ENCODE peak calls at places on chromosomes 3 and 15, in nine cellular contexts. I is PC-3, U is DMS79 treated with DMSO at 0.1 percent for 48 hours, W is retina, Y is NCI-H1105, O is dermis microvascular lymphatic vessel endothelial cell, B is OCI-LY7, V is globus pallidus, C is Kasumi-1. K is an unnamed sample.

GRCh38 chr3:64449026-64449425 is 223.8 kb upstream of the PRICKLE2 start:
- DNase-seq in C (no peak), U (no peak), V (no peak), Y (no peak), I (no peak), B (no peak), O (no peak), W (no peak), K (no peak)

GRCh38 chr15:70566047-70566835 is 197.1 kb downstream of the UACA start:
- DNase-seq in B (no peak), V (no peak), Y (no peak), W (peak; percentile 35), I (no peak), U (no peak), O (peak; percentile 52), C (peak; percentile 51), K (no peak)

GRCh38 chr3:42489116-42489936 is 13.1 kb upstream of the VIPR1 start:
- DNase-seq in I (no peak), Y (no peak), U (no peak), B (no peak), W (no peak), V (no peak), C (no peak), O (no peak), K (no peak)

GRCh38 chr3:19901918-19902317 is 32.1 kb downstream of the EFHB start:
- DNase-seq in Y (no peak), C (peak; percentile 34), O (no peak), W (no peak), V (no peak), U (no peak), I (no peak), B (no peak), K (no peak)

GRCh38 chr3:45807645-45808540 is 11.6 kb upstream of the SLC6A20 start:
- DNase-seq in C (no peak), V (peak; percentile 60), I (no peak), Y (no peak), U (no peak), W (peak; percentile 28), B (no peak), O (no peak), K (no peak)

GRCh38 chr15:64842099-64842940 is 605 bp downstream of the PLEKHO2 start:
- DNase-seq in W (peak; percentile 67), O (peak; percentile 41), I (peak; percentile 7), Y (no peak), B (peak; percentile 44), U (no peak), C (peak; percentile 36), V (no peak), K (no peak)

GRCh38 chr3:7285502-7285901 is 424.6 kb downstream of the GRM7 start:
- DNase-seq in W (no peak), Y (no peak), C (peak; percentile 48), O (peak; percentile 56), I (no peak), B (no peak), V (no peak), U (no peak), K (no peak)

GRCh38 chr15:58228708-58229107 is 90.5 kb downstream of the AQP9 start:
- DNase-seq in W (peak; percentile 14), C (no peak), U (no peak), V (no peak), I (no peak), B (no peak), O (peak; percentile 12), Y (no peak), K (no peak)

GRCh38 chr15:43218908-43219706 is 1.7 kb downstream of the EPB42 start:
- DNase-seq in I (peak; percentile 13), C (no peak), O (peak; percentile 27), W (no peak), B (peak; percentile 6), V (no peak), Y (no peak), U (no peak), K (no peak)

GRCh38 chr3:111862415-111862814 is 3.4 kb downstream of the PHLDB2 start:
- DNase-seq in W (no peak), U (no peak), C (no peak), V (no peak), Y (no peak), B (no peak), O (no peak), I (no peak), K (no peak)

GRCh38 chr3:75001330-75001729 is 386.9 kb upstream of the CNTN3 start:
- DNase-seq in B (no peak), Y (peak; percentile 5), W (no peak), U (no peak), C (peak; percentile 40), V (no peak), O (no peak), I (no peak), K (no peak)

GRCh38 chr3:195769551-195769950 is 42.2 kb downstream of the MUC4 start:
- DNase-seq in V (no peak), C (no peak), I (no peak), U (no peak), O (no peak), W (no peak), Y (no peak), B (no peak), K (no peak)

GRCh38 chr3:53168175-53168923 is 7.3 kb downstream of the PRKCD start:
- DNase-seq in C (no peak), Y (no peak), O (no peak), I (no peak), W (peak; percentile 25), U (no peak), B (no peak), V (no peak), K (no peak)

GRCh38 chr3:177186306-177186705 is 11.0 kb downstream of the TBL1XR1 start:
- DNase-seq in Y (no peak), O (no peak), V (no peak), C (no peak), U (no peak), B (no peak), I (no peak), W (no peak), K (no peak)

GRCh38 chr3:133572158-133573053 is 1.1 kb upstream of the CDV3 start:
- DNase-seq in O (peak; percentile 57), B (peak; percentile 91), V (peak; percentile 34), Y (no peak), U (no peak), C (no peak), W (no peak), I (no peak), K (no peak)

GRCh38 chr3:38141952-38142273 is 3.5 kb downstream of the MYD88 start:
- DNase-seq in U (no peak), O (no peak), B (no peak), W (no peak), C (no peak), Y (no peak), I (peak; percentile 95), V (no peak), K (no peak)

GRCh38 chr15:79184465-79184892 is 93.9 kb upstream of the RASGRF1 start:
- DNase-seq in V (peak; percentile 59), O (peak; percentile 61), W (peak; percentile 75), C (peak; percentile 86), I (peak; percentile 72), Y (peak; percentile 26), U (peak; percentile 15), B (peak; percentile 81), K (peak; percentile 64)

GRCh38 chr3:187968883-187969580 is 184.9 kb upstream of the LPP start:
- DNase-seq in V (no peak), C (no peak), W (no peak), O (no peak), I (peak; percentile 47), Y (no peak), B (no peak), U (no peak), K (no peak)

GRCh38 chr3:30775070-30775469 is 119.4 kb downstream of the GADL1 start:
- DNase-seq in U (peak; percentile 17), V (no peak), I (peak; percentile 95), Y (no peak), O (no peak), C (no peak), B (no peak), W (no peak), K (no peak)

GRCh38 chr3:140830391-140830790 is 111.2 kb upstream of the SLC25A36 start:
- DNase-seq in Y (no peak), V (no peak), B (no peak), W (no peak), C (no peak), O (no peak), U (no peak), I (no peak), K (no peak)

GRCh38 chr15:57565326-57565725 is 26.4 kb upstream of the MYZAP start:
- DNase-seq in W (no peak), I (peak; percentile 4), U (no peak), Y (no peak), C (peak; percentile 48), O (peak; percentile 84), B (peak; percentile 2), V (no peak), K (peak; percentile 16)

GRCh38 chr3:66473181-66473580 is 27.6 kb downstream of the LRIG1 start:
- DNase-seq in I (no peak), W (no peak), O (peak; percentile 63), Y (no peak), C (no peak), U (no peak), B (no peak), V (no peak), K (no peak)